ENCODE peak calls at places on chromosome 13, in four cellular contexts. One of them, this sample, is unnamed.

GRCh38 chr13:75871059-75871458 is 234.9 kb downstream of the LMO7 start:
- DNase-seq in OCI-LY7: no peak
- DNase-seq in HCT116: no peak
- DNase-seq in effector memory CD4-positive, alpha-beta T cell: no peak
- DNase-seq in this sample: no peak

GRCh38 chr13:108033800-108034707 is 181.3 kb downstream of the LIG4 start:
- DNase-seq in OCI-LY7: no peak
- DNase-seq in HCT116: no peak
- DNase-seq in effector memory CD4-positive, alpha-beta T cell: no peak
- DNase-seq in this sample: no peak

GRCh38 chr13:110353339-110353977 is 46.4 kb downstream of the COL4A2 start:
- DNase-seq in OCI-LY7: no peak
- DNase-seq in HCT116: no peak
- DNase-seq in effector memory CD4-positive, alpha-beta T cell: no peak
- DNase-seq in this sample: no peak

GRCh38 chr13:94920578-94920977 is 208.2 kb upstream of the SOX21 start:
- DNase-seq in OCI-LY7: no peak
- DNase-seq in HCT116: no peak
- DNase-seq in effector memory CD4-positive, alpha-beta T cell: no peak
- DNase-seq in this sample: no peak

GRCh38 chr13:30520571-30520970 is 54.8 kb upstream of the HMGB1 start:
- DNase-seq in OCI-LY7: no peak
- DNase-seq in HCT116: no peak
- DNase-seq in effector memory CD4-positive, alpha-beta T cell: no peak
- DNase-seq in this sample: no peak

GRCh38 chr13:94309997-94310842 is 169.3 kb downstream of the DCT start:
- DNase-seq in OCI-LY7: no peak
- DNase-seq in HCT116: no peak
- DNase-seq in effector memory CD4-positive, alpha-beta T cell: no peak
- DNase-seq in this sample: no peak

GRCh38 chr13:44136693-44137268 is 236.8 kb upstream of the SERP2 start:
- DNase-seq in OCI-LY7: no peak
- DNase-seq in HCT116: no peak
- DNase-seq in effector memory CD4-positive, alpha-beta T cell: no peak
- DNase-seq in this sample: no peak

GRCh38 chr13:112346899-112347229 is 29.3 kb upstream of the SPACA7 start:
- DNase-seq in OCI-LY7: no peak
- DNase-seq in HCT116: no peak
- DNase-seq in effector memory CD4-positive, alpha-beta T cell: no peak
- DNase-seq in this sample: no peak

GRCh38 chr13:114123448-114123847 is 9.0 kb downstream of the RASA3 start:
- DNase-seq in OCI-LY7: no peak
- DNase-seq in HCT116: no peak
- DNase-seq in effector memory CD4-positive, alpha-beta T cell: no peak
- DNase-seq in this sample: no peak

DNA sequence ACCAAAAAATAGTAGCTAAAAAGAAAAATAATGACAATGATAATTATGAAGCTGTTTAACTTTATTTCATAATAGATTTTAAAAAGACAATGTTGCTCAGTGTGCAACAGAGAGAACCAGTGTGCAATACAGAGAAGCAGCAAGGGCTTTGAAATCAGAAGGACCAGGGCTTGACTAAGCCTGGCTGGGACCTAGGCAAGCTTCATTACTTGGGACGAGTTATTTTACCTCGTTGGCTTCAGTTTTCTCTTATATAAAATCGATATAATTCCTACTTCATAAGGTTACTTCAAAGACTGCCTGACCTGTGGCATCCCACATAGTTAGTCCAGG is 56.9 kb downstream of the MBNL2 start:
- DNase-seq in OCI-LY7: no peak
- DNase-seq in HCT116: no peak
- DNase-seq in effector memory CD4-positive, alpha-beta T cell: no peak
- DNase-seq in this sample: no peak
- H3K4me1 ChIP-seq in OCI-LY7: no peaks in the 10 kb centered on the region
- H3K4me1 ChIP-seq in HCT116: peaks cover 94% of the 10 kb centered on the region
- H3K4me1 ChIP-seq in effector memory CD4-positive, alpha-beta T cell: no peaks in the 10 kb centered on the region
- H3K4me1 ChIP-seq in this sample: peaks cover 5% of the 10 kb centered on the region

DNA sequence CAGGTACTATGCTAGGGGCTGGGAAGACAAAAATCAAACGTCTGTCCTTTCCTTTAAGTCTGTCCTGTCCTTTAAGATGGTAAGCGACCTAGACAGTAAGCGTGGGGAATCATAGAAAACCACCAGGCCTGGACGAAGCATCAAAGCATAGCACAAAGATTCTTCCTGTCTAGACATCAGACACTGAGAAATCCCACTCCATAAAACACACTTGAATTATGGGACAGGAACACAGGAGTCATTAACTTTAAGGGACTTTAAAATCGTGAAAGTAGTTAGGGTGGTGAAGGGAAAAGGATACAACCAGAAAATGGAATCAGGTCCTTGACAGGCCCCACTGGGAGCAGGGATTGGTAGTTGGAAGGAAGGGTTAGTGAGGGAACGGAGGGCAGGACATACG is 31.7 kb upstream of the C1QTNF9 start:
- DNase-seq in OCI-LY7: no peak
- DNase-seq in HCT116: no peak
- DNase-seq in effector memory CD4-positive, alpha-beta T cell: no peak
- DNase-seq in this sample: no peak
- H3K4me1 ChIP-seq in OCI-LY7: no peaks in the 10 kb centered on the region
- H3K4me1 ChIP-seq in HCT116: no peaks in the 10 kb centered on the region
- H3K4me1 ChIP-seq in effector memory CD4-positive, alpha-beta T cell: peaks cover 67% of the 10 kb centered on the region
- H3K4me1 ChIP-seq in this sample: no peaks in the 10 kb centered on the region

DNA sequence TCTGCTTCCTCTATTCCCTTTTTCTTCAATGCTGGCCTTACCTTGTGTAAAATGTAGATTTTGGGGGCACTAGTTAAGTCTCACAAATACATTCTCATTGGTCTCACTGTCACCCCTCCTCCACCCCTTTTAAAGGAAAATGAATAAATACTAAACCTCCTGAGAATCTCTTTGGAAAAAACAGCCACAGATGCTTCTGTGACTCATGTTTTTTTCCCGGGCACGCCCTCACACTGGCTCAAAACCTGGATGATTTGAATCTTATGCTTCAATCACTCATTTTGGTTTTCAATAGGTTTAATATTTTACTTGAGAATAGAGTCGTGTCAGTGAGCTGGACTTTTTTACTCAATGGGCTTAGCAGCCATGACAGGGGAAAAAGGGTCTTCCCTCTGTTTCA is 66.0 kb upstream of the MED4 start:
- DNase-seq in OCI-LY7: no peak
- DNase-seq in HCT116: no peak
- DNase-seq in effector memory CD4-positive, alpha-beta T cell: no peak
- DNase-seq in this sample: no peak
- H3K4me1 ChIP-seq in OCI-LY7: peaks cover 10% of the 10 kb centered on the region
- H3K4me1 ChIP-seq in HCT116: peaks cover 27% of the 10 kb centered on the region
- H3K4me1 ChIP-seq in effector memory CD4-positive, alpha-beta T cell: peaks cover 21% of the 10 kb centered on the region
- H3K4me1 ChIP-seq in this sample: no peaks in the 10 kb centered on the region

GRCh38 chr13:40983725-40984669 is 35.1 kb downstream of the ELF1 start:
- DNase-seq in OCI-LY7: no peak
- DNase-seq in HCT116: no peak
- DNase-seq in effector memory CD4-positive, alpha-beta T cell: no peak
- DNase-seq in this sample: no peak
- H3K4me1 ChIP-seq in OCI-LY7: peaks cover 61% of the 10 kb centered on the region
- H3K4me1 ChIP-seq in HCT116: no peaks in the 10 kb centered on the region
- H3K4me1 ChIP-seq in effector memory CD4-positive, alpha-beta T cell: peaks cover 23% of the 10 kb centered on the region
- H3K4me1 ChIP-seq in this sample: no peaks in the 10 kb centered on the region

GRCh38 chr13:68185767-68186166 is 955.6 kb upstream of the PCDH9 start:
- DNase-seq in OCI-LY7: no peak
- DNase-seq in HCT116: no peak
- DNase-seq in effector memory CD4-positive, alpha-beta T cell: no peak
- DNase-seq in this sample: no peak
- H3K4me1 ChIP-seq in OCI-LY7: no peaks in the 10 kb centered on the region
- H3K4me1 ChIP-seq in HCT116: peaks cover 4% of the 10 kb centered on the region
- H3K4me1 ChIP-seq in effector memory CD4-positive, alpha-beta T cell: no peaks in the 10 kb centered on the region
- H3K4me1 ChIP-seq in this sample: peaks cover 5% of the 10 kb centered on the region

DNA sequence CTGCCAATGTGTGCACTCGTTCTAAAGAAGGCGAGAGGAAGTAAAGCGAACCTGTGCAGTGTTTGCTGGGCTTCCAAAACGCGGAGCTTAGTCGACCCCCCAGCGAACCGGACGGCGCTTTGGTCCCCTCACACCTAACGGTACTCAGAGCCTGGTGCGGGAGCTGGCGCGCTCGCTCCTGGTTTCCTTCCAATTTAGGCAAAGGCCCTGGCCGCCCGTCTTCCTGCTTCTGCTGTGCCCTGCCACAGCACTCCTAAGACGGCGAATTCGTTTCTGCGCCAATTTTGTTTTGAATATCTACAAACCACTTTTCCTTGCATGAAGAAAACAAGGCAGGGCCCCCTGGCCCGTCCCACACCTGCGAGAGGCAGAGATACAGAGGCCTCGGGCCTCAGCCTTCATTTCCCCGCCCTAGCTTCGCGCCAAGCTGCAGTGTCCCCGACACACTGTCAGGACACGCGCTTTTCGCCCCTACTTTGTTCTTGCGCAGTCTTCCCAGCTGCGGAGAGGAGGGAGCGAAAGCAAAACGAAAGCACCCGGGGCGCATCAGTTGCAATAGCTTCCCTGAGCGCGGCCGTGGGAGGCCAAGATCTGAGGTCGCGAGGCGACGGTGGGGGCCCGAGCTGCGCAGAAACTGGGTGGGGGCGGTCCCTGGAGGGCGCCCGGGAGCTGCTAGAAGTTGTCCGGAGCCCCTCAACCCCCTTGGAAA is 111.9 kb downstream of the KCNRG start:
- DNase-seq in OCI-LY7: no peak
- DNase-seq in HCT116: no peak
- DNase-seq in effector memory CD4-positive, alpha-beta T cell: no peak
- DNase-seq in this sample: no peak
- H3K4me1 ChIP-seq in OCI-LY7: peaks cover 71% of the 10 kb centered on the region
- H3K4me1 ChIP-seq in HCT116: peaks cover 43% of the 10 kb centered on the region
- H3K4me1 ChIP-seq in effector memory CD4-positive, alpha-beta T cell: peaks cover 51% of the 10 kb centered on the region
- H3K4me1 ChIP-seq in this sample: no peaks in the 10 kb centered on the region

DNA sequence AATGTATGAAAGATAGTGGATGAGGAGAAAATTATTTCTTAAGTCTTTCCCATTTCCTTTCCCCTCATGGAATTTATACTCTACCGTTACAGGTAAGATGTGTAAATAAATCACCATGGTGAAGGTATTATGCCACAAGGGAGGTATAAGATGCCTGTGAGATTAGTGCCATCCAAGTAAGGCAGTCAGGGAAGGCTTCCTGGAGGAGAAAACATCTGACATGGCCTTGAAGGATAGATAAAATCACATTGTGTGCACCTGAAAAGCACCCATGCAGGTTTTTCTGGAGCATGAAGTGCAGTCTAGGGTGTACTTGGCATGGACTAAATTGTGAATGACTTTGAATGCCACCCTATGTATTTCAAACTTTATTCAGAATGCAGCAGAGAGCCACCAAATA is 15.3 kb downstream of the MBNL2 start:
- DNase-seq in OCI-LY7: no peak
- DNase-seq in HCT116: no peak
- DNase-seq in effector memory CD4-positive, alpha-beta T cell: no peak
- DNase-seq in this sample: no peak
- H3K4me1 ChIP-seq in OCI-LY7: no peaks in the 10 kb centered on the region
- H3K4me1 ChIP-seq in HCT116: peaks cover 14% of the 10 kb centered on the region
- H3K4me1 ChIP-seq in effector memory CD4-positive, alpha-beta T cell: no peaks in the 10 kb centered on the region
- H3K4me1 ChIP-seq in this sample: peaks cover 15% of the 10 kb centered on the region

This sample was measured in BE2C.